ENCODE peak calls at places on chromosome 1, in five cellular contexts. One of them, this sample, is unnamed.

GRCh38 chr1:230208619-230209261 is 141.7 kb downstream of the GALNT2 start:
- DNase-seq in epithelial cell of esophagus: no peak
- DNase-seq in IMR-90: no peak
- DNase-seq in CD8-positive, alpha-beta memory T cell: peak
- DNase-seq in psoas muscle: no peak
- DNase-seq in this sample: no peak

GRCh38 chr1:21541835-21542234 is 32.6 kb downstream of the ALPL start:
- DNase-seq in epithelial cell of esophagus: no peak
- DNase-seq in CD8-positive, alpha-beta memory T cell: no peak
- DNase-seq in psoas muscle: peak
- DNase-seq in IMR-90: peak
- DNase-seq in this sample: no peak

GRCh38 chr1:32518976-32519375 is 20.3 kb upstream of the ZBTB8A start:
- DNase-seq in CD8-positive, alpha-beta memory T cell: no peak
- DNase-seq in IMR-90: no peak
- DNase-seq in psoas muscle: no peak
- DNase-seq in epithelial cell of esophagus: no peak
- DNase-seq in this sample: no peak

GRCh38 chr1:63000508-63000907 is 216.6 kb downstream of the ATG4C start:
- DNase-seq in epithelial cell of esophagus: no peak
- DNase-seq in psoas muscle: no peak
- DNase-seq in IMR-90: no peak
- DNase-seq in CD8-positive, alpha-beta memory T cell: no peak
- DNase-seq in this sample: no peak

GRCh38 chr1:185663332-185663731 is 70.9 kb upstream of the HMCN1 start:
- DNase-seq in psoas muscle: no peak
- DNase-seq in epithelial cell of esophagus: no peak
- DNase-seq in CD8-positive, alpha-beta memory T cell: no peak
- DNase-seq in IMR-90: no peak
- DNase-seq in this sample: no peak

GRCh38 chr1:3918966-3919611 is 19.0 kb upstream of the C1orf174 start:
- DNase-seq in epithelial cell of esophagus: no peak
- DNase-seq in CD8-positive, alpha-beta memory T cell: no peak
- DNase-seq in psoas muscle: no peak
- DNase-seq in IMR-90: no peak
- DNase-seq in this sample: no peak

GRCh38 chr1:33111965-33112364 is 31.0 kb downstream of the AZIN2 start:
- DNase-seq in epithelial cell of esophagus: peak
- DNase-seq in CD8-positive, alpha-beta memory T cell: no peak
- DNase-seq in psoas muscle: no peak
- DNase-seq in IMR-90: peak
- DNase-seq in this sample: peak

GRCh38 chr1:15952317-15953258 is 23.3 kb downstream of the ZBTB17 start:
- DNase-seq in psoas muscle: no peak
- DNase-seq in IMR-90: peak
- DNase-seq in epithelial cell of esophagus: peak
- DNase-seq in CD8-positive, alpha-beta memory T cell: no peak
- DNase-seq in this sample: no peak

GRCh38 chr1:67339623-67340343 is 32.1 kb downstream of the IL12RB2 start:
- DNase-seq in IMR-90: peak
- DNase-seq in epithelial cell of esophagus: peak
- DNase-seq in psoas muscle: no peak
- DNase-seq in CD8-positive, alpha-beta memory T cell: no peak
- DNase-seq in this sample: peak

GRCh38 chr1:214234635-214235025 is 46.3 kb upstream of the SMYD2 start:
- DNase-seq in CD8-positive, alpha-beta memory T cell: no peak
- DNase-seq in epithelial cell of esophagus: peak
- DNase-seq in psoas muscle: no peak
- DNase-seq in IMR-90: peak
- DNase-seq in this sample: no peak

GRCh38 chr1:238485906-238486219 is 595.1 kb upstream of the ZP4 start:
- DNase-seq in epithelial cell of esophagus: no peak
- DNase-seq in psoas muscle: no peak
- DNase-seq in IMR-90: no peak
- DNase-seq in CD8-positive, alpha-beta memory T cell: no peak
- DNase-seq in this sample: no peak

GRCh38 chr1:154937051-154937987 is 800 bp upstream of the PMVK start:
- DNase-seq in CD8-positive, alpha-beta memory T cell: peak
- DNase-seq in psoas muscle: peak
- DNase-seq in epithelial cell of esophagus: peak
- DNase-seq in IMR-90: peak
- DNase-seq in this sample: peak

GRCh38 chr1:230105754-230106625 is 39.0 kb downstream of the GALNT2 start:
- DNase-seq in CD8-positive, alpha-beta memory T cell: no peak
- DNase-seq in psoas muscle: no peak
- DNase-seq in epithelial cell of esophagus: peak
- DNase-seq in IMR-90: peak
- DNase-seq in this sample: peak

GRCh38 chr1:1144122-1144842 is 28.4 kb upstream of the C1orf159 start:
- DNase-seq in IMR-90: no peak
- DNase-seq in psoas muscle: no peak
- DNase-seq in epithelial cell of esophagus: peak
- DNase-seq in CD8-positive, alpha-beta memory T cell: peak
- DNase-seq in this sample: peak

GRCh38 chr1:237181731-237182317 is 139.8 kb downstream of the RYR2 start:
- DNase-seq in psoas muscle: no peak
- DNase-seq in IMR-90: no peak
- DNase-seq in CD8-positive, alpha-beta memory T cell: no peak
- DNase-seq in epithelial cell of esophagus: no peak
- DNase-seq in this sample: no peak

DNA sequence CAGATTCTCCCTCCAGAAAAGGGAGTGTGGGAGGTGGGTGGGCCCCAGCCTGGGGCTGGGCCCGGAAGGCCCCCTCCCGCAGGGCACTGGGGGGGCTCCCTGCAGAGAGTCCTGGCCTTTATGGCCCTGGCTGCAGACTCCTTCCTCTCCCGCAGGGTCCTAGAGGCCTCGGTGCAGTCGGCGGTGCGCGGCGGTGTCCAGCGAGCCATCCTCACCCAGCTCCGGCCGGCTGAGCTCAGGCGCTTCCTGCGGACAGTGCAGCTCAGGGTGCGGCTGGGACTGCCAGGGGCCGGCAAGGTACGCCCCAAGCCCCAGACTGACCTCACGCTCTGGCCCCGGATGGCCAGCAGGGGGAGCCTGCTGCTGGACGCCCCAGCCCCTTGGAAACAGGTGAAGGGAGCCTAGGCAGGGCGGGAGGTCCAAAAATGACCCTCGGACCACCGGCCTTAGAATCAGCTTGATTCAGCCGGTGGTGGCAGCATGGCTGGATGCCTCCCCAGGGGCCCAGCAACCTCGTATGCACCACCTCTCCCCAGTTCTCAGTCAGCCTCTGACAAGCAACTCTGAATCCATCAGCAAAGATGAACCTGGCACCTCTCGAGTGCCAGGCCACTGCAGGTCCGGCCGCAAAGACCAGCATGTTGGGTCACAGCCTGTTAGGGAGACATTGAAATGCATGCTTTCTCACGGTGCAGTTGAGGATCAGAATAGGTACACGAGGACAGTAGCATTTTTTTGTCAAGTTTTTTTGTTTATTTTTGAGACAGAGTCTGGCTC is 20.6 kb downstream of the MTHFR start:
- DNase-seq in psoas muscle: peak
- DNase-seq in IMR-90: peak
- DNase-seq in epithelial cell of esophagus: peak
- DNase-seq in CD8-positive, alpha-beta memory T cell: peak
- DNase-seq in this sample: peak
- H3K4me3 ChIP-seq in psoas muscle: peak
- H3K4me3 ChIP-seq in IMR-90: no peak
- H3K4me3 ChIP-seq in epithelial cell of esophagus: no peak
- H3K4me3 ChIP-seq in CD8-positive, alpha-beta memory T cell: peak
- H3K4me3 ChIP-seq in this sample: peak

DNA sequence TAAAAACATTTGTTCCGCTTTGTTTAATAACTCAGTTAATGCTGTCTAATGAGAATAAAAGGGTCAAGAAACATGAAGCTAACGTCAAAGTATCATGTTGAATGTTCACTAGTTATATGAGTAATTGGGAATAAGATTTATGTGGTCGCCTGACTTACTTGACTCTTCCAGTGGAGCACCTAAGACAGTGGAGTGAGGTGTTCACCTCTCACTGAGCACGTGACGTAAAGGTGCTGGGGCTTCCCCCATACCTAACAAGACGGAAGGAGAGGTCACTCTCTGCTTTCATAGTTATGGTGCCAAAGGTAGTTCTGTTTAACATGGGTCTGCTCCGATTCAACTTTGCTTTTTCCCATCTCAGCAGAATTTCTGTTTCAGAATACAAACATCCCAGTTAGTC is 686 bp downstream of the KMO start:
- DNase-seq in epithelial cell of esophagus: no peak
- DNase-seq in CD8-positive, alpha-beta memory T cell: no peak
- DNase-seq in psoas muscle: no peak
- DNase-seq in IMR-90: no peak
- DNase-seq in this sample: peak
- H3K4me3 ChIP-seq in epithelial cell of esophagus: no peak
- H3K4me3 ChIP-seq in CD8-positive, alpha-beta memory T cell: no peak
- H3K4me3 ChIP-seq in psoas muscle: no peak
- H3K4me3 ChIP-seq in IMR-90: no peak
- H3K4me3 ChIP-seq in this sample: peak

DNA sequence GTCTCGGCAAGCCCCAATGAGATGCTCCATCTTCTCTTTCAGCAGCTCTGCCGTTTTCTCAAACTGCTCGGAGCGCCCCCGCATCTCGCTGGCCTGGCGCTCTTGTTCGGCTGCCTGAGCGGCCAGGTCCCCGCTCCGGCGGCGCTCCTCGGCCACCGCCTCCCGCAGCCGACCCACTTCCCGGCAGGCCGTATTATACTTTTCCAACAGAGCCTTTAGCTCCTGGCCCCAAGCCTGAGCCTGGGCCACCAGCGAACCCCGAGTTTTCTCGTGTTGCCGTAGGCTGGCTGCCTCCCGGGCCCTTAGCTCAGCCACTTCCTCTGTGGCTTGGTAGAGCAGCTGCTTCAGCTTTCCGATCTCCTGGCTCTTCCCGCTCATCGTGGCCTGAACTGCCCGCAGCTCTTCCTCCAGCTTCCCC is 13.1 kb upstream of the PIAS3 start:
- DNase-seq in psoas muscle: peak
- DNase-seq in CD8-positive, alpha-beta memory T cell: peak
- DNase-seq in epithelial cell of esophagus: no peak
- DNase-seq in IMR-90: peak
- DNase-seq in this sample: peak
- H3K4me3 ChIP-seq in psoas muscle: peak
- H3K4me3 ChIP-seq in CD8-positive, alpha-beta memory T cell: peak
- H3K4me3 ChIP-seq in epithelial cell of esophagus: peak
- H3K4me3 ChIP-seq in IMR-90: peak
- H3K4me3 ChIP-seq in this sample: peak

DNA sequence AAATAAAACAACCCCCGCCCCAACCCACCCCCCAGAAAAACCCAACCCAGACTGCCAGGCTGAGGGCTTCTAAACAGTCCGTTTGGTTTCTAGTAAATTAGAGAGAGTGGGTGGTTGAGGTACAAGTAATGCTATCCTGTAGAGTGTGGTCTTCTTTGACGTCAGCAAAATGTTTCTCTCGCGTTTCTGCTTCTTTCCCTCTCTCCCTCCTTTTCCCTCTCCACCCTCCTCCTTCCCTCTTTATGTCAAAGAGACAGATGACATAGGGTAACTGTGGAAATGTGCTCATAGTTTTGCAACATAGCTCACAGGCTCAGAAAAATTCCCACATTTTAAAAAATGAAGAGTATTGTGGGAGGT is 158.3 kb downstream of the TOMM20 start:
- DNase-seq in epithelial cell of esophagus: no peak
- DNase-seq in psoas muscle: no peak
- DNase-seq in IMR-90: peak
- DNase-seq in CD8-positive, alpha-beta memory T cell: no peak
- DNase-seq in this sample: no peak
- H3K4me3 ChIP-seq in epithelial cell of esophagus: no peak
- H3K4me3 ChIP-seq in psoas muscle: peak
- H3K4me3 ChIP-seq in IMR-90: peak
- H3K4me3 ChIP-seq in CD8-positive, alpha-beta memory T cell: no peak
- H3K4me3 ChIP-seq in this sample: no peak

DNA sequence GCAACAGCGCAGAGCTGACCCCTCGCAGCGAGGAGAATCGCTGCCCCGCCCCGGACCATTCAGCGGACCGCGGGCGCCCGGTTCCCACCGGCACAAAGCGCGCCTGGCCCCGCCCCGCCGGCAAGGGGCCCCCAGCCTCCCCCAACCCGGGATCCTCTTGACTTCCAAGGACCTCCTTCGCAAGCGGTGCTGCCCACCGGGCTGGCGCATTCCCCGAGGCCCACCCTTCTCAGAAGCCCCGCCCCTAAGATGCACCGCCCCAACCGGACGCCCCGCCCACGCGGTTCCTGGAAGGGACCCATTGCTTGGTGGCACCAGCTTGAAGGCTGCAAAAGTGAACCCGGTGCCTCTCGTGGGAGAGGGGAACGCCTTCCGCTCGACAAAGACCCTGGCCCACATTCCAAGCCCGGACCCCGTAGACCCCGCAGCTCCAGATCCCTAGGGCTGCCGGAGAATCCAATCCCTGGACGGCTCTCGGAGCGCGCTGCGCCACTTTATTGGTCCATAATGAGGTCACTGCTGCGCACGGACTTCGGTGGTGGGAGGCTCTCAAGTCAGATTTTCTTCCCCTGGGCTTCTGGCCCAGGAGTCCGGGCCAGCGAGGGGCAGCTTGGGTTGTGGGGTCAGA is 2.0 kb downstream of the HES3 start:
- DNase-seq in IMR-90: no peak
- DNase-seq in epithelial cell of esophagus: peak
- DNase-seq in psoas muscle: peak
- DNase-seq in CD8-positive, alpha-beta memory T cell: peak
- DNase-seq in this sample: no peak
- H3K4me3 ChIP-seq in IMR-90: no peak
- H3K4me3 ChIP-seq in epithelial cell of esophagus: no peak
- H3K4me3 ChIP-seq in psoas muscle: no peak
- H3K4me3 ChIP-seq in CD8-positive, alpha-beta memory T cell: no peak
- H3K4me3 ChIP-seq in this sample: no peak

GRCh38 chr1:234103198-234103597 is 198.7 kb downstream of the SLC35F3 start:
- DNase-seq in psoas muscle: no peak
- DNase-seq in IMR-90: no peak
- DNase-seq in epithelial cell of esophagus: no peak
- DNase-seq in CD8-positive, alpha-beta memory T cell: no peak
- DNase-seq in this sample: no peak

GRCh38 chr1:234108921-234109320 is 204.4 kb downstream of the SLC35F3 start:
- DNase-seq in psoas muscle: no peak
- DNase-seq in epithelial cell of esophagus: peak
- DNase-seq in IMR-90: peak
- DNase-seq in CD8-positive, alpha-beta memory T cell: no peak
- DNase-seq in this sample: no peak

GRCh38 chr1:234102591-234102990 is 198.1 kb downstream of the SLC35F3 start:
- DNase-seq in CD8-positive, alpha-beta memory T cell: no peak
- DNase-seq in IMR-90: no peak
- DNase-seq in psoas muscle: no peak
- DNase-seq in epithelial cell of esophagus: no peak
- DNase-seq in this sample: no peak

GRCh38 chr1:234107416-234108021 is 203.0 kb downstream of the SLC35F3 start:
- DNase-seq in IMR-90: no peak
- DNase-seq in CD8-positive, alpha-beta memory T cell: no peak
- DNase-seq in psoas muscle: no peak
- DNase-seq in epithelial cell of esophagus: no peak
- DNase-seq in this sample: no peak

DNA sequence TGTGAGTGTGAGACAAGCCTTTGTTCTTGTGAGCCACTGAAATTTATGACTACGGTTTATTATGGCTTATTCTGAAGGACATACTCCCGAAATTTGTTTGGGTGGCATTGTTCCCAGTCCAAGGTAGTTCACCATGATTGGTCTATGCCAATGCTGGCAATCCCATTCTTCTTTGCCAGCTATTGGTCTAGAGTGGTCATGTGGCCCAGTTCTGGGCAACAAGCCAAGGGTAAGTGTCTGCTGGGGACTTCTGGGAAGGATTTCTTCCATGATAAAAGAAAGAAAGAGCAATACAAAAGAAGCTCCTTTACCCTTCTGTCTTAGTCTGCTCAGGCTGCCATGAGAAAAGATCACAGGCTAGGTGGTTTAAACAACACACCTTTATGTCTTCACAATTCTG is 201.6 kb downstream of the SLC35F3 start:
- DNase-seq in epithelial cell of esophagus: no peak
- DNase-seq in psoas muscle: no peak
- DNase-seq in CD8-positive, alpha-beta memory T cell: no peak
- DNase-seq in IMR-90: no peak
- DNase-seq in this sample: no peak
- H3K4me3 ChIP-seq in epithelial cell of esophagus: no peak
- H3K4me3 ChIP-seq in psoas muscle: no peak
- H3K4me3 ChIP-seq in CD8-positive, alpha-beta memory T cell: no peak
- H3K4me3 ChIP-seq in IMR-90: no peak
- H3K4me3 ChIP-seq in this sample: no peak

This sample was measured in MM.1S.